ENCODE peak calls at places on chromosome 9, in five cellular contexts. C, Z, S, Y and L are unnamed samples.

GRCh38 chr9:109780453-109781033 is 545 bp downstream of the PALM2AKAP2 start:
- DNase-seq in C (peak; percentile 40), Z (no peak), S (peak; percentile 23), Y (no peak), L (no peak)

GRCh38 chr9:38771593-38771992 is 51.7 kb upstream of the FAM240B start:
- DNase-seq in C (no peak), Z (no peak), S (no peak), Y (no peak), L (no peak)

GRCh38 chr9:135088979-135089847 is 1.7 kb downstream of the OLFM1 start:
- DNase-seq in C (no peak), Z (no peak), S (no peak), Y (no peak), L (no peak)

GRCh38 chr9:37938121-37938906 is 34.4 kb upstream of the SLC25A51 start:
- DNase-seq in C (peak; percentile 90), Z (no peak), S (peak; percentile 33), Y (peak; percentile 68), L (no peak)

GRCh38 chr9:118281787-118282186 is 577.6 kb downstream of the TLR4 start:
- DNase-seq in C (no peak), Z (no peak), S (no peak), Y (no peak), L (no peak)

GRCh38 chr9:26975728-26976707 is 19.8 kb downstream of the IFT74 start:
- DNase-seq in C (peak; percentile 22), Z (no peak), S (peak; percentile 27), Y (no peak), L (no peak)

GRCh38 chr9:23774266-23774665 is 51.8 kb downstream of the ELAVL2 start:
- DNase-seq in C (no peak), Z (no peak), S (no peak), Y (no peak), L (no peak)

GRCh38 chr9:94922098-94922607 is 195.7 kb downstream of the AOPEP start:
- DNase-seq in C (peak; percentile 58), Z (no peak), S (no peak), Y (no peak), L (no peak)

GRCh38 chr9:128124873-128125574 is 2.5 kb downstream of the PTGES2 start:
- DNase-seq in C (peak; percentile 84), Z (no peak), S (peak; percentile 75), Y (peak; percentile 69), L (no peak)

GRCh38 chr9:122099271-122099869 is 6.3 kb upstream of the TTLL11 start:
- DNase-seq in C (peak; percentile 84), Z (peak; percentile 75), S (peak; percentile 85), Y (peak; percentile 81), L (peak; percentile 83)

GRCh38 chr9:134887219-134887618 is 6.6 kb downstream of the FCN2 start:
- DNase-seq in C (no peak), Z (no peak), S (no peak), Y (peak; percentile 11), L (no peak)

GRCh38 chr9:18379073-18379811 is 94.7 kb upstream of the ADAMTSL1 start:
- DNase-seq in C (peak; percentile 4), Z (no peak), S (no peak), Y (no peak), L (no peak)